ENCODE peak calls at places on chromosomes 13 and 19, in eight cellular contexts. K is activated naive CD8-positive, alpha-beta T cell treated with anti-CD3 and anti-CD28 coated beads for 36 hours; W is NCI-H1694 treated with DMSO at 0.1 percent for 48 hours; E is substantia nigra; F is NCI-H345; S is NCI-H1105 treated with DMSO at 0.1 percent for 48 hours; A is NCI-H2081; J is Peyer's patch. L is an unnamed sample.

GRCh38 chr19:33301900-33302174 is 497 bp downstream of the CEBPA start:
- DNase-seq in W (no peak), F (no peak), A (no peak), K (no peak), J (no peak), E (no peak), S (no peak), L (no peak)

GRCh38 chr19:36488118-36488815 is 1.1 kb downstream of the ZNF566 start:
- DNase-seq in S (no peak), E (no peak), W (no peak), F (no peak), K (no peak), J (no peak), A (no peak), L (no peak)

GRCh38 chr13:72255908-72256307 is 388.9 kb upstream of the DACH1 start:
- DNase-seq in J (no peak), A (peak), S (peak), F (peak), E (no peak), K (no peak), W (peak), L (peak)

GRCh38 chr13:32113564-32113963 is 82.0 kb downstream of the FRY start:
- DNase-seq in E (no peak), W (no peak), F (no peak), K (no peak), A (no peak), J (no peak), S (no peak), L (no peak)

GRCh38 chr19:50313812-50314536 is 15.2 kb downstream of the KCNC3 start:
- DNase-seq in W (no peak), A (no peak), S (peak), F (peak), E (no peak), J (no peak), K (no peak), L (no peak)

GRCh38 chr19:3335431-3336350 is 30.7 kb upstream of the NFIC start:
- DNase-seq in E (no peak), W (no peak), F (no peak), K (no peak), J (peak), A (no peak), S (no peak), L (peak)

GRCh38 chr19:28940751-28941500 is 272.0 kb downstream of the UQCRFS1 start:
- DNase-seq in A (no peak), J (no peak), W (no peak), S (no peak), E (no peak), F (no peak), K (no peak), L (no peak)

GRCh38 chr13:110306960-110307696 is at the start of the genes COL4A1 and COL4A2:
- DNase-seq in J (peak), S (no peak), F (peak), W (no peak), A (peak), K (no peak), E (no peak), L (peak)

GRCh38 chr13:45410466-45410865 is 7.7 kb downstream of the SLC25A30 start:
- DNase-seq in A (no peak), K (no peak), E (no peak), J (no peak), F (no peak), W (no peak), S (no peak), L (no peak)

GRCh38 chr13:29487466-29488454 is 107.7 kb downstream of the SLC7A1 start:
- DNase-seq in S (no peak), A (no peak), J (peak), K (no peak), E (no peak), F (no peak), W (no peak), L (no peak)

GRCh38 chr19:11587973-11588631 is 9.2 kb upstream of the ZNF627 start:
- DNase-seq in E (no peak), J (no peak), S (no peak), K (no peak), W (no peak), F (no peak), A (no peak), L (no peak)

GRCh38 chr13:33349996-33350826 is 64.7 kb upstream of the STARD13 start:
- DNase-seq in E (peak), W (no peak), J (peak), S (no peak), F (no peak), K (no peak), A (no peak), L (peak)

GRCh38 chr19:47309608-47310007 is at the start of gene C5AR1:
- DNase-seq in K (no peak), E (no peak), A (no peak), J (peak), W (no peak), S (no peak), F (no peak), L (no peak)

GRCh38 chr19:17565611-17566010 is 10.2 kb downstream of the COLGALT1 start:
- DNase-seq in W (no peak), J (no peak), E (no peak), A (no peak), F (no peak), S (no peak), K (no peak), L (no peak)

GRCh38 chr19:40689339-40690049 is 957 bp downstream of the NUMBL start:
- DNase-seq in S (peak), A (no peak), E (no peak), F (peak), W (no peak), J (peak), K (peak), L (no peak)

L was measured in ACHN.